ENCODE peak calls at places on chromosomes 11 and 22, in eight cellular contexts. L is glutamatergic neuron, S is fibroblast of villous mesenchyme, A is CD14-positive monocyte, K is foreskin fibroblast, Z is cardiac fibroblast, J is GM12865, H is endothelial cell. O is an unnamed sample.
A peak's percentile ranks its signal among the peaks of the same experiment; 100 is the strongest.

GRCh38 chr11:32464078-32464477 is 28.7 kb upstream of the WT1 start:
- DNase-seq in L (no peak), S (no peak), A (no peak), K (no peak), Z (no peak), J (no peak), H (no peak), O (no peak)

GRCh38 chr11:66727282-66727882 is 1.6 kb downstream of the SPTBN2 start:
- DNase-seq in L (peak; percentile 59), S (peak; percentile 17), A (no peak), K (peak; percentile 41), Z (peak; percentile 10), J (no peak), H (no peak), O (no peak)

GRCh38 chr11:117719480-117719879 is 77.5 kb downstream of the DSCAML1 start:
- DNase-seq in L (no peak), S (no peak), A (no peak), K (no peak), Z (no peak), J (no peak), H (no peak), O (no peak)

GRCh38 chr22:49420651-49421050 is 407.0 kb downstream of the BRD1 start:
- DNase-seq in L (no peak), S (no peak), A (no peak), K (no peak), Z (no peak), J (no peak), H (no peak), O (no peak)

GRCh38 chr11:93510196-93510898 is 32.8 kb downstream of the SMCO4 start:
- DNase-seq in L (no peak), S (no peak), A (no peak), K (no peak), Z (no peak), J (no peak), H (no peak), O (no peak)

GRCh38 chr22:17774206-17774927 is at the start of gene BID:
- DNase-seq in L (no peak), S (no peak), A (peak; percentile 69), K (peak; percentile 66), Z (no peak), J (peak; percentile 77), H (no peak), O (no peak)

GRCh38 chr11:110818032-110818687 is 105.9 kb upstream of the ARHGAP20 start:
- DNase-seq in L (no peak), S (peak; percentile 63), A (no peak), K (peak; percentile 72), Z (peak; percentile 26), J (no peak), H (no peak), O (no peak)

GRCh38 chr11:92627615-92628201 is 341.7 kb upstream of the MTNR1B start:
- DNase-seq in L (no peak), S (no peak), A (no peak), K (peak; percentile 0), Z (no peak), J (peak; percentile 19), H (no peak), O (no peak)

GRCh38 chr11:32289701-32290100 is 145.6 kb downstream of the WT1 start:
- DNase-seq in L (no peak), S (no peak), A (no peak), K (no peak), Z (no peak), J (no peak), H (no peak), O (no peak)

GRCh38 chr11:76769071-76769560 is 14.0 kb upstream of the TSKU start:
- DNase-seq in L (no peak), S (peak; percentile 51), A (no peak), K (no peak), Z (no peak), J (no peak), H (no peak), O (no peak)

GRCh38 chr11:10943968-10944367 is 86.1 kb upstream of the ZBED5 start:
- DNase-seq in L (no peak), S (peak; percentile 17), A (no peak), K (peak; percentile 84), Z (peak; percentile 69), J (no peak), H (no peak), O (no peak)

GRCh38 chr22:49693416-49693815 is 134.3 kb downstream of the BRD1 start:
- DNase-seq in L (no peak), S (no peak), A (no peak), K (no peak), Z (no peak), J (no peak), H (no peak), O (no peak)

GRCh38 chr22:17729561-17729960 is 44.7 kb downstream of the BID start:
- DNase-seq in L (no peak), S (no peak), A (no peak), K (no peak), Z (no peak), J (no peak), H (no peak), O (no peak)

GRCh38 chr11:19209617-19210016 is 7.8 kb upstream of the CSRP3 start:
- DNase-seq in L (no peak), S (no peak), A (no peak), K (peak; percentile 4), Z (peak; percentile 22), J (no peak), H (no peak), O (no peak)

GRCh38 chr11:79487412-79487811 is 46.6 kb upstream of the TENM4 start:
- DNase-seq in L (no peak), S (no peak), A (no peak), K (no peak), Z (no peak), J (no peak), H (no peak), O (no peak)

GRCh38 chr11:26947379-26947844 is 46.5 kb upstream of the FIBIN start:
- DNase-seq in L (no peak), S (peak; percentile 100), A (no peak), K (peak; percentile 98), Z (peak; percentile 99), J (no peak), H (no peak), O (peak; percentile 43)

GRCh38 chr22:32987081-32987631 is 71.0 kb downstream of the SYN3 start:
- DNase-seq in L (no peak), S (no peak), A (no peak), K (peak; percentile 38), Z (no peak), J (no peak), H (no peak), O (no peak)

GRCh38 chr11:69569306-69570200 is 71.4 kb upstream of the CCND1 start:
- DNase-seq in L (no peak), S (no peak), A (no peak), K (no peak), Z (no peak), J (no peak), H (no peak), O (no peak)

GRCh38 chr11:112526699-112527410 is 266.2 kb upstream of the PLET1 start:
- DNase-seq in L (no peak), S (peak; percentile 34), A (no peak), K (no peak), Z (no peak), J (no peak), H (no peak), O (no peak)

GRCh38 chr22:37198290-37199102 is 10.4 kb upstream of the C1QTNF6 start:
- DNase-seq in L (peak; percentile 91), S (peak; percentile 76), A (peak; percentile 72), K (peak; percentile 89), Z (peak; percentile 80), J (peak; percentile 89), H (peak; percentile 91), O (peak; percentile 86)

GRCh38 chr11:104705475-104706195 is 192.6 kb downstream of the CASP12 start:
- DNase-seq in L (no peak), S (peak; percentile 12), A (peak; percentile 68), K (no peak), Z (peak; percentile 44), J (peak; percentile 87), H (no peak), O (peak; percentile 21)

GRCh38 chr11:22343411-22344032 is 5.3 kb downstream of the SLC17A6 start:
- DNase-seq in L (peak; percentile 72), S (no peak), A (no peak), K (no peak), Z (no peak), J (no peak), H (peak; percentile 21), O (no peak)

GRCh38 chr11:67356867-67357561 is 3.7 kb upstream of the POLD4 start:
- DNase-seq in L (peak; percentile 80), S (peak; percentile 83), A (peak; percentile 97), K (peak; percentile 90), Z (peak; percentile 86), J (peak; percentile 86), H (peak; percentile 76), O (peak; percentile 60)

GRCh38 chr11:97544401-97544800 is 1154.6 kb downstream of the JRKL start:
- DNase-seq in L (no peak), S (no peak), A (no peak), K (no peak), Z (peak; percentile 19), J (no peak), H (no peak), O (no peak)
- TF ChIP-seq CTCF in L (no peak), S (no peak), A (no peak), K (no peak), Z (no peak), J (no peak), H (no peak), O (no peak)

DNA sequence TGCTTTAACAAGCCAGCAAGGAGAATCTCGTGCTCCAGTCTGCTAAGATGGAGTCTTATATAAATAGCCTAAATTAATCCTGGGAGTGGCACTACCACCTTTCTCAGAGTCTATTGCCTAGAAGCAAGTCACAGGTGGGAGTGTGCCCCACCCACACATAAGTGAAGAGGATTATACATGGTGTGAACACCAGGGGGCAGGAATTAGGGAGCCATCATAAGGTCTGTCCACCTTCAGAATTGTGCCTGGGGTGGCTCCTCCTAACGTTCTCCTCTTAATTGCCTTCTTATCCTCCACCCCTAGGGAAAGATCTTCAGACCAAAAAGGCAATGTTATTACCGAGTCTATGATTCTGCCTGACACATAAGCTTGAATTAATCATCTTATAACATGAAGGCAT is 276.8 kb upstream of the SESN3 start:
- DNase-seq in L (no peak), S (no peak), A (no peak), K (no peak), Z (no peak), J (no peak), H (no peak), O (no peak)
- TF ChIP-seq CTCF in L (peak; percentile 19), S (peak; percentile 5), A (no peak), K (no peak), Z (no peak), J (no peak), H (no peak), O (no peak)

DNA sequence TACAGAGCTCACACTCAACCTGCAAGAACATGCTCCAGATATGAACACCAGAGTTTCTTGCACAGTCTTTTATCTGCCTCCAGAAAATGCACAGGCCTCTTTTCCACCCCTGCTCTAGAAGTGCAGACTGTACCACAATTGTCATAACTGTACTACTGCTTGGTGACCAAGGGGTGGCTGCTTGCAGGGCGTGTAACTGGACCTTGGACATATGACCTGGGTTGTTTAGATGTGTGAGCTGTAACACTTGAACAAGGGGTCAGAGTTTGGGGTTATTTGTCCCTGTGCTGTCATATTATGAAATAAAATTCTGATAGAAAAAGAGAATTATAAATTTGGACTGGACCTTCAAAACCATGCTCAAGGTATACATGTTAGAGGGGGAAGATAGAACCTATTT is 1185.5 kb downstream of the FAM181B start:
- DNase-seq in L (no peak), S (no peak), A (no peak), K (no peak), Z (no peak), J (no peak), H (no peak), O (no peak)
- TF ChIP-seq CTCF in L (no peak), S (no peak), A (no peak), K (no peak), Z (no peak), J (no peak), H (no peak), O (no peak)

GRCh38 chr11:14374922-14375630 is 16.1 kb upstream of the RRAS2 start:
- DNase-seq in L (no peak), S (no peak), A (no peak), K (no peak), Z (no peak), J (peak; percentile 29), H (no peak), O (no peak)
- TF ChIP-seq CTCF in L (peak; percentile 14), S (peak; percentile 25), A (no peak), K (peak; percentile 15), Z (no peak), J (peak; percentile 38), H (peak; percentile 18), O (no peak)